ENCODE peak calls at places on chromosomes 4 and X, in seven cellular contexts. J is lower lobe of right lung, Q is GM23338, T is tibial nerve, W is ovary, H is body of pancreas, B is gastrocnemius medialis. C is an unnamed sample.
A peak's percentile ranks its signal among the peaks of the same experiment; 100 is the strongest.

GRCh38 chrX:12903646-12904045 is 2.8 kb upstream of the TLR8 start:
- DNase-seq in W (no peak), Q (no peak), H (no peak), T (no peak), J (no peak), B (no peak), C (no peak)

GRCh38 chr4:66123195-66123594 is 452.9 kb upstream of the EPHA5 start:
- DNase-seq in T (no peak), Q (no peak), H (no peak), W (no peak), J (no peak), B (no peak), C (no peak)

GRCh38 chrX:36867143-36867542 is 141.0 kb upstream of the FAM47C start:
- DNase-seq in T (no peak), W (no peak), H (no peak), B (no peak), Q (peak; percentile 41), J (no peak), C (no peak)

GRCh38 chr4:6580353-6580752 is 5.4 kb downstream of the MAN2B2 start:
- DNase-seq in H (no peak), J (no peak), T (no peak), W (no peak), Q (no peak), B (no peak), C (no peak)

GRCh38 chr4:8085491-8086479 is 72.8 kb downstream of the ABLIM2 start:
- DNase-seq in Q (peak; percentile 63), T (no peak), W (no peak), B (no peak), J (no peak), H (no peak), C (no peak)

GRCh38 chr4:101348367-101348827 is 1.1 kb upstream of the PPP3CA start:
- DNase-seq in H (no peak), W (no peak), T (no peak), J (no peak), B (peak; percentile 31), Q (peak; percentile 52), C (peak; percentile 79)

GRCh38 chr4:53365121-53365485 is 758 bp downstream of the SCFD2 start:
- DNase-seq in J (no peak), Q (peak; percentile 19), H (no peak), B (no peak), W (no peak), T (no peak), C (no peak)

GRCh38 chrX:154399527-154400368 is 1.6 kb downstream of the RPL10 start:
- DNase-seq in H (no peak), T (no peak), W (no peak), J (no peak), Q (no peak), B (no peak), C (no peak)

GRCh38 chrX:38664285-38664684 is 102.9 kb downstream of the TSPAN7 start:
- DNase-seq in J (no peak), T (no peak), B (no peak), W (no peak), H (peak; percentile 18), Q (peak; percentile 49), C (no peak)
- TF ChIP-seq CTCF in J (peak; percentile 34), T (peak; percentile 40), B (no peak), W (no peak), H (peak; percentile 57), Q (peak; percentile 55), C (peak; percentile 12)

GRCh38 chr4:159563257-159563656 is 460.4 kb downstream of the RAPGEF2 start:
- DNase-seq in H (no peak), J (no peak), W (no peak), B (no peak), T (no peak), Q (no peak), C (no peak)

GRCh38 chr4:159564615-159565014 is 461.7 kb downstream of the RAPGEF2 start:
- DNase-seq in W (no peak), T (no peak), H (peak; percentile 81), B (no peak), Q (no peak), J (no peak), C (no peak)
- H3K4me3 ChIP-seq in W (no peak overlapping the region), T (no peak overlapping the region), H (no peak overlapping the region), B (no peak overlapping the region), Q (no peak overlapping the region), J (no peak overlapping the region), C (no peak overlapping the region)

DNA sequence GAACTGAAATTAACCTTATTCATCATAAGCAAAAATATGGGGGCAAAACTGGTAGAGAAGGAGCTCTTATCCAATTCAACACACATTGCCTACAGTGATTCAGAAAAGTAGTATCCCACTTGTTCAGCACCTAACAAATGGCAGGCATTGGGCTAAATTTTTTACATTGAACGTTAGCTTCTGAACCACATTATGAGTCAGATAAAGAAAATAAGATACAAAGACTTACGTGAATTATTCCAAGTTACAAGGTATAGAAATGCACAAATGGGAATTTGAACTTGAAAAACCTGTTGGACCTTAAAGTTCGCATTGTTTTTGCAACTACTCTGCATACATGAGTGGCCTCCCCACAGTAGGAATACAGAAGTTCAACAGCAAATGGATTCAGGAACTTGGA is 210.6 kb downstream of the LDB2 start:
- DNase-seq in J (no peak), H (no peak), Q (no peak), T (no peak), B (no peak), W (no peak), C (no peak)
- H3K27ac ChIP-seq in J (no peak overlapping the region), H (no peak overlapping the region), Q (no peak overlapping the region), T (no peak overlapping the region), B (no peak overlapping the region), W (no peak overlapping the region), C (no peak overlapping the region)

GRCh38 chr4:110483516-110483915 is 7.6 kb downstream of the ENPEP start:
- DNase-seq in Q (no peak), W (no peak), J (no peak), B (no peak), H (no peak), T (no peak), C (no peak)

GRCh38 chr4:110477836-110478235 is 1.9 kb downstream of the ENPEP start:
- DNase-seq in J (no peak), H (no peak), B (no peak), Q (no peak), T (no peak), W (no peak), C (no peak)

GRCh38 chr4:110484029-110484428 is 8.1 kb downstream of the ENPEP start:
- DNase-seq in H (no peak), B (no peak), T (no peak), Q (no peak), W (no peak), J (no peak), C (no peak)

GRCh38 chr4:110480741-110481271 is 4.9 kb downstream of the ENPEP start:
- DNase-seq in J (no peak), Q (peak; percentile 41), H (no peak), W (no peak), T (no peak), B (no peak), C (no peak)

DNA sequence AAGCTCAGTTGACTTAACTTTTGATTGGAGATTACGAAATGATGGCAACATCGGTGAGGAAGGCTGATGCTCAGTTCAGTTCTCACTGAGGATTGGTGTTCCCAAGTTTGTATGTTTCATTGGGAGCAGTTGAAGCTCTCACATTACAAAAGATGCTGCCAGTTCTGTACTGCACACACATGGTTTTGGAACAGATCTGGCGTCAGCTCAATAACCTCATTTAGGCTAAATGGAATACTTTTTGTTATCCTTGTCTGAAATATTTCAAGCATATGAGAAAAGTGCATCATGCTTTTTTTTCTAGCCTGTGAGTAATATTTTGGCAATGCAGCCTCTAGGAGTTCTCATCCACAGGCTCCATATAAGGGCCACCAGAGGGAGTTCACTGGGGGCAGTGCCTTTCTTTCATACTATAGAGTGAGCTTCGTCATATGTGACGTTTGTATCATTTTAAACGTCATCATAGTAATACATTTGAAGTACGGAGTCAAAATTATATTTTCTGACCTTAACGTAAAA is 4.1 kb downstream of the ENPEP start:
- DNase-seq in H (no peak), W (no peak), B (no peak), J (no peak), Q (peak; percentile 35), T (no peak), C (no peak)
- TF ChIP-seq CTCF in H (no peak), W (no peak), B (no peak), J (no peak), Q (peak; percentile 33), T (no peak), C (no peak)

GRCh38 chr4:10118355-10119004 is 1.9 kb upstream of the WDR1 start:
- DNase-seq in Q (no peak), W (no peak), T (no peak), J (no peak), B (no peak), H (no peak), C (no peak)
- H3K4me3 ChIP-seq in Q (peak overlapping the region; percentile 66), W (no peak overlapping the region), T (no peak overlapping the region), J (peak overlapping the region; percentile 86), B (no peak overlapping the region), H (no peak overlapping the region), C (no peak overlapping the region)

DNA sequence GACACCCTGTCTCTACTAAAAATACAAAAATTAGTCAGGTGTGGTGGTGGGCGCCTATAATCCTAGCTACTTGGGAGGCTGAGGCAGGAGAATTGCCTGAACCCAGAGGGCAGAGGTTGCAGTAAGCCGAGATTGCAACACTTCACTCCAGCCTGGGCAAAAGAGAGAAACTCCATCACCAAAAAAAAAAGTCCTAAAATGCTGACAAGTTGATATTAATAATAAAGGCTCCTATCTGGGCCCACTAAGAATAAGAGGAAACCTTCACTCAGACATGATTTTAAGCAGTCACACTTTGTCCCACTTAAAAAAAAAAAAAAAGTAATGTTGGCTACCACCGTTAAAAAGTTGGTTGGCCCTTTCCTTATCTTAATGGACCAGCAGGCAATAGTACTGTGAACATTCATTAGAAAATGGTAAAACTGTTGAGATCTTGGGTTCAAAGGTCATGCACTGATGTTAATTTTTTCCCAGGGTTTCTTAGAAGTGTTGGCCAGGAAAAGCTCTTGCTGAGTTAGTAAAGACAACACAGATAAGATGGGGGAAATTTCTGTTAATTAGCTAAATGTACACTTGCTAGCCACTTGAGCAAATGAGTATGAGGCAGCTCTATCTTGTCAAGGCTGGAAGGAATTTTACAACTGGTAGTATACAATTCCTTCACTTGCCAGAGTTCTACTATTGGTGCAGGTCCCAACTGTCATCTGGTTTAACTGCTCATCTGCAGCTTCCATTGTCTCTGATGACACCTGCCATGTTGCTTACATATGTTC is 43.6 kb upstream of the BMP2K start:
- DNase-seq in B (no peak), Q (no peak), J (no peak), W (no peak), H (no peak), T (no peak), C (no peak)
- H3K27ac ChIP-seq in B (no peak overlapping the region), Q (no peak overlapping the region), J (no peak overlapping the region), W (no peak overlapping the region), H (no peak overlapping the region), T (no peak overlapping the region), C (no peak overlapping the region)

C was measured in suprapubic skin.